ENCODE peak calls at places on chromosome 21, in eight cellular contexts. S, F, H, J, X, R, A and B are unnamed samples.

GRCh38 chr21:38984568-38984967 is 178.8 kb downstream of the ETS2 start:
- DNase-seq in S (no peak), X (no peak), H (no peak), A (peak), F (no peak), R (no peak), J (no peak), B (no peak)

GRCh38 chr21:34700605-34701004 is 31.8 kb downstream of the CLIC6 start:
- DNase-seq in A (no peak), X (no peak), H (no peak), J (no peak), S (no peak), R (no peak), F (no peak), B (no peak)

GRCh38 chr21:43207043-43207315 is 38.2 kb downstream of the CRYAA start:
- DNase-seq in X (no peak), F (no peak), A (no peak), J (no peak), H (no peak), R (no peak), S (no peak), B (no peak)

GRCh38 chr21:33096426-33096825 is 26.5 kb downstream of the OLIG1 start:
- DNase-seq in A (no peak), F (no peak), H (no peak), X (no peak), J (no peak), R (no peak), S (no peak), B (no peak)

GRCh38 chr21:17673261-17674020 is 60.7 kb upstream of the BTG3 start:
- DNase-seq in A (no peak), R (peak), S (no peak), F (no peak), J (no peak), X (no peak), H (no peak), B (no peak)

GRCh38 chr21:31072486-31072885 is 34.2 kb upstream of the KRTAP19-8 start:
- DNase-seq in J (no peak), A (no peak), R (no peak), X (no peak), H (no peak), F (no peak), S (no peak), B (no peak)

GRCh38 chr21:46081862-46082637 is 15.9 kb upstream of the COL6A2 start:
- DNase-seq in A (no peak), F (no peak), J (no peak), R (no peak), X (no peak), H (no peak), S (no peak), B (no peak)

GRCh38 chr21:34132202-34132601 is 58.8 kb downstream of the MRPS6 start:
- DNase-seq in S (no peak), A (no peak), X (no peak), J (no peak), F (no peak), H (no peak), R (no peak), B (no peak)

GRCh38 chr21:46150491-46151121 is 4.8 kb downstream of the FTCD start:
- DNase-seq in A (no peak), F (no peak), H (no peak), R (no peak), J (no peak), S (no peak), X (no peak), B (no peak)

GRCh38 chr21:30434033-30434631 is 4.1 kb downstream of the KRTAP13-4 start:
- DNase-seq in J (peak), X (no peak), R (peak), F (no peak), H (no peak), S (no peak), A (no peak), B (peak)

GRCh38 chr21:42574234-42575027 is 60.8 kb downstream of the SLC37A1 start:
- DNase-seq in H (no peak), F (no peak), X (no peak), J (no peak), A (no peak), R (peak), S (no peak), B (peak)

GRCh38 chr21:41560701-41561158 is 52.8 kb upstream of the TMPRSS2 start:
- DNase-seq in J (no peak), X (no peak), A (no peak), R (no peak), F (no peak), H (no peak), S (no peak), B (no peak)

GRCh38 chr21:46067505-46068201 is 30.3 kb upstream of the COL6A2 start:
- DNase-seq in J (no peak), A (no peak), X (no peak), R (no peak), H (no peak), S (no peak), F (no peak), B (no peak)

GRCh38 chr21:28298251-28298672 is 694.4 kb downstream of the LTN1 start:
- DNase-seq in S (no peak), J (no peak), H (no peak), X (no peak), A (no peak), R (no peak), F (no peak), B (peak)

GRCh38 chr21:27954806-27955205 is 987.9 kb upstream of the ADAMTS5 start:
- DNase-seq in F (peak), X (peak), S (no peak), R (peak), H (no peak), J (no peak), A (peak), B (peak)